ENCODE peak calls at places on chromosomes 6 and 20, in seven cellular contexts. W is esophagus muscularis mucosa, U is tibial nerve, Y is IMR-90, T is sigmoid colon, G is adrenal gland, Z is endothelial cell of umbilical vein. J is an unnamed sample. For H3K27me3 and H3K4me1, the result is how much of the 10 kb centered on the place peaks cover.

GRCh38 chr20:25389381-25389857 is 1.2 kb downstream of the ABHD12 start:
- DNase-seq in W (no peak), U (no peak), Y (peak), T (no peak), G (peak), Z (peak), J (no peak)

GRCh38 chr6:33668914-33669313 is 42.6 kb downstream of the UQCC2 start:
- DNase-seq in W (no peak), U (no peak), Y (no peak), T (no peak), G (no peak), Z (no peak), J (no peak)

GRCh38 chr6:167529684-167530335 is 204.9 kb downstream of the TTLL2 start:
- DNase-seq in W (no peak), U (no peak), Y (no peak), T (no peak), G (no peak), Z (no peak), J (no peak)

GRCh38 chr20:60010689-60011417 is 52.6 kb downstream of the CDH26 start:
- DNase-seq in W (peak), U (no peak), Y (no peak), T (no peak), G (no peak), Z (no peak), J (no peak)

GRCh38 chr6:170202416-170203135 is 88.3 kb downstream of the DLL1 start:
- DNase-seq in W (peak), U (no peak), Y (no peak), T (no peak), G (no peak), Z (no peak), J (no peak)

GRCh38 chr6:27312146-27312949 is at the start of gene POM121L2:
- DNase-seq in W (no peak), U (no peak), Y (peak), T (no peak), G (peak), Z (peak), J (no peak)

GRCh38 chr6:148389086-148389485 is 46.4 kb downstream of the SASH1 start:
- DNase-seq in W (no peak), U (no peak), Y (no peak), T (no peak), G (no peak), Z (no peak), J (no peak)

GRCh38 chr6:5280926-5281325 is 19.6 kb downstream of the FARS2 start:
- DNase-seq in W (no peak), U (no peak), Y (no peak), T (no peak), G (no peak), Z (no peak), J (no peak)

GRCh38 chr6:14476793-14477531 is 359.4 kb downstream of the CD83 start:
- DNase-seq in W (no peak), U (peak), Y (peak), T (peak), G (peak), Z (no peak), J (no peak)

GRCh38 chr6:68636710-68637470 is 1.8 kb downstream of the ADGRB3 start:
- DNase-seq in W (no peak), U (no peak), Y (no peak), T (no peak), G (no peak), Z (no peak), J (no peak)

GRCh38 chr6:167549187-167549586 is 224.3 kb downstream of the TTLL2 start:
- DNase-seq in W (no peak), U (no peak), Y (no peak), T (no peak), G (no peak), Z (no peak), J (peak)

GRCh38 chr6:2140438-2141128 is 104.8 kb downstream of the GMDS start:
- DNase-seq in W (no peak), U (no peak), Y (no peak), T (no peak), G (no peak), Z (no peak), J (no peak)

GRCh38 chr6:74578339-74578738 is 627.5 kb downstream of the COL12A1 start:
- DNase-seq in W (no peak), U (no peak), Y (peak), T (no peak), G (no peak), Z (peak), J (no peak)

GRCh38 chr6:138596126-138596525 is 96.8 kb upstream of the NHSL1 start:
- DNase-seq in W (no peak), U (no peak), Y (no peak), T (no peak), G (no peak), Z (no peak), J (no peak)

GRCh38 chr20:20441259-20441658 is 73.4 kb downstream of the INSM1 start:
- DNase-seq in W (no peak), U (no peak), Y (no peak), T (no peak), G (no peak), Z (no peak), J (no peak)

GRCh38 chr6:46838033-46838432 is 44.8 kb downstream of the MEP1A start:
- DNase-seq in W (no peak), U (no peak), Y (no peak), T (no peak), G (no peak), Z (no peak), J (no peak)

GRCh38 chr6:82553863-82554531 is 190.4 kb downstream of the TPBG start:
- DNase-seq in W (no peak), U (no peak), Y (no peak), T (no peak), G (no peak), Z (no peak), J (no peak)

GRCh38 chr6:41039060-41039998 is at the start of gene UNC5CL:
- DNase-seq in W (no peak), U (no peak), Y (no peak), T (no peak), G (peak), Z (peak), J (no peak)

GRCh38 chr20:41005361-41005729 is 23.3 kb upstream of the TOP1 start:
- DNase-seq in W (peak), U (peak), Y (peak), T (peak), G (peak), Z (peak), J (peak)

GRCh38 chr6:159118941-159119340 is 50.3 kb upstream of the FNDC1 start:
- DNase-seq in W (no peak), U (no peak), Y (no peak), T (no peak), G (no peak), Z (no peak), J (no peak)

GRCh38 chr6:105810105-105810921 is 275.8 kb upstream of the PRDM1 start:
- DNase-seq in W (no peak), U (no peak), Y (peak), T (peak), G (peak), Z (peak), J (peak)

GRCh38 chr6:53544050-53544499 is 826 bp downstream of the GCLC start:
- DNase-seq in W (no peak), U (no peak), Y (peak), T (no peak), G (no peak), Z (no peak), J (no peak)

GRCh38 chr6:18422136-18422535 is 35.0 kb downstream of the RNF144B start:
- DNase-seq in W (no peak), U (no peak), Y (no peak), T (no peak), G (no peak), Z (no peak), J (no peak)

GRCh38 chr6:36826520-36827227 is 12.6 kb downstream of the CPNE5 start:
- DNase-seq in W (no peak), U (no peak), Y (peak), T (no peak), G (no peak), Z (no peak), J (no peak)

GRCh38 chr20:44691424-44692423 is 23.4 kb upstream of the CCN5 start:
- DNase-seq in W (no peak), U (no peak), Y (no peak), T (peak), G (peak), Z (no peak), J (peak)

GRCh38 chr20:51400051-51400926 is 142.2 kb downstream of the NFATC2 start:
- DNase-seq in W (no peak), U (no peak), Y (no peak), T (no peak), G (no peak), Z (no peak), J (no peak)
- TF ChIP-seq POLR2A in W (no peak), U (no peak), Y (no peak), T (no peak), G (no peak), Z (no peak), J (no peak)

DNA sequence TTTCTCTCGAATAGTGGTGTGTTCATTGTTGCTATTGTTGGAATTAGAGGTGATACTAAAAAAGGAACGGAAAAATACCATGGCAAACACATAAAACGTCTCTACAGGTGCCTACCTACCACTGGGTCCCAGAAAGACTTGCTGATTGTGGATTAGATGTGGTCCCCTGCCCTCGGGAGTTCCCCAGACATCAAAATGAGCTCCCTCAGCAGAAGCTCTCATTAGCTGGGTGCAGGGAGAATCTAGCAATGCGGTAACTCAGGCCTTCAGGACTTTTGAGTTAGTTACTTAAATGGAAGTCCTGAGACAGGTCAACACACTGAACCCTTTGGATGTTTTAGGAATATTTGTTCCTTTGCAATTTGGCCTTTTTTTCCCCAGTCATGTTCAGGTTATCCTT is 6.1 kb downstream of the IRF4 start:
- DNase-seq in W (no peak), U (no peak), Y (no peak), T (no peak), G (no peak), Z (no peak), J (no peak)
- H3K27me3 ChIP-seq in W (half or more), U (under half), Y (half or more), T (under half), G (under half), Z (under half), J (half or more)

GRCh38 chr20:34013532-34013931 is 19.8 kb downstream of the RALY start:
- DNase-seq in W (no peak), U (no peak), Y (no peak), T (no peak), G (no peak), Z (no peak), J (no peak)
- H3K4me1 ChIP-seq in W (half or more), U (under half), Y (under half), T (half or more), G (under half), Z (under half), J (half or more)

DNA sequence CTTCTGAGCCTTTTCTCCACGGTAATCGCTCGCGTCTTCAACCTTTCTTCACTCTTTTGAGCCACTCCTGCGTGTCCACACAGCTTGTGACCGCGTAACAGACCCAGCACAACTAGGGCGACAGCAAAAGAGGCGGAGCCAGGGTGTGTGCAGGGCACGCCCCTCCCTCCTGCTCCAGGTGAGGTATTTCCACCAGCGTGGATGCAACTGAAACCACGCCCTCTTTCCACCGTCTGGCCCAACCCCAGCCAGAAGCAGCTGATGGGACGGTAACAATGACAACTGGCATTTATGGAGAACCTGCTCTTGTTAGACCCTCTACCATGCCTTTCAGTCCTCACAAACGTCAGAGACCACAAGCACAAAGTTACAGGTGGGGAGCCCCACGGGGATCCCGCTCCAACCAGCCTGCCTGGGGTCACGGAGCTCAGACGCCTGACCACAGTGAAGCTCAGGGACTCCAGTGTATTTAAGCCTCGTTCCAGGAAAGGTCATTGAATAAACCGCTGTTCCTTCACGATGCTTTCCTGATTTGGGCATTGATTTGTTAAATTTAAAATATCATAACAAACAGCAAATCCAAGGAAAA is 2.0 kb downstream of the PXDC1 start:
- DNase-seq in W (no peak), U (no peak), Y (no peak), T (no peak), G (peak), Z (peak), J (no peak)
- TF ChIP-seq POLR2A in W (no peak), U (no peak), Y (no peak), T (no peak), G (no peak), Z (no peak), J (no peak)

GRCh38 chr20:58633161-58634035 is 17.7 kb upstream of the STX16 start:
- DNase-seq in W (no peak), U (no peak), Y (no peak), T (peak), G (no peak), Z (no peak), J (no peak)
- H3K27me3 ChIP-seq in W (under half), U (under half), Y (under half), T (under half), G (under half), Z (under half), J (under half)

DNA sequence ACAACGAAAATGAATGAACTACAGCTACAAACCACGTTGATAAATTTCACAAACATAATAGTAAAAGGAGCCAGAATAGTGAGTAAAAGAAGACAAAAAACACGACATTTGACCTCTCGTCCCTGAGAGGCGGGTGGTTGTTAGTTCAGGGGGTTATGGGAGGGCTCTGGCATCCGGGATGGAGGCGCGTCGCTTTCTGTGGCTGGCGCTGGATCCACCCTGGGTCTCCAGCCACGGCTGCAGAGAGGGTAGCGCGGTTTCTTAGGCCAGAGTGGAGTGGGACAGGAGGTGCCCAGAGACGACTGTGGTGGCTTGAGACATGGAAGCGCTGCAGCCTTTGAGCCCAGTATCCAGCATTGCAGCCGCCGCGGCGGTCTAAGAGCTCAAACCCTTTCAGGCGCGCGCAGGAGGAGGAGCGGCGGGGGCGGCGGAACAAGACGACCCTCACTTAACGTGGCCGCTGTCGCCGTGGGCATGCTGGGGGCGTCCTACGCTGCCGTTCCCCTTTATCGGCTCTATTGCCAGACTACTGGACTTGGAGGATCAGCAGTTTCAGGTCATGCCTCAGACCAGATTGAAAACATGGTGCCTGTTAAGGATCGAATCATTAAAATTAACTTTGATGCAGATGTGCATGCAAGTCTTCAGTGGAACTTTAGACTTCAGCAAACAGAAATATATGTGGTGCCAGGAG is 3.7 kb upstream of the ZSCAN23 start:
- DNase-seq in W (no peak), U (no peak), Y (peak), T (no peak), G (no peak), Z (peak), J (no peak)
- H3K4me1 ChIP-seq in W (under half), U (under half), Y (under half), T (under half), G (under half), Z (under half), J (under half)

GRCh38 chr6:133034509-133035206 is 206.5 kb upstream of the EYA4 start:
- DNase-seq in W (no peak), U (no peak), Y (no peak), T (no peak), G (no peak), Z (no peak), J (no peak)
- TF ChIP-seq POLR2A in W (no peak), U (no peak), Y (no peak), T (no peak), G (no peak), Z (no peak), J (no peak)

GRCh38 chr20:33282196-33282934 is 649 bp upstream of the BPIFB1 start:
- DNase-seq in W (no peak), U (no peak), Y (no peak), T (no peak), G (no peak), Z (no peak), J (no peak)

GRCh38 chr20:33284937-33285336 is 1.9 kb downstream of the BPIFB1 start:
- DNase-seq in W (no peak), U (no peak), Y (no peak), T (no peak), G (no peak), Z (no peak), J (no peak)

GRCh38 chr20:33280775-33281174 is 2.2 kb upstream of the BPIFB1 start:
- DNase-seq in W (no peak), U (no peak), Y (no peak), T (no peak), G (no peak), Z (no peak), J (no peak)

GRCh38 chr20:33281550-33282146 is 1.4 kb upstream of the BPIFB1 start:
- DNase-seq in W (no peak), U (no peak), Y (no peak), T (no peak), G (no peak), Z (no peak), J (no peak)

GRCh38 chr20:33282991-33283555 is at the start of gene BPIFB1:
- DNase-seq in W (no peak), U (no peak), Y (no peak), T (no peak), G (no peak), Z (no peak), J (no peak)
- H3K27me3 ChIP-seq in W (half or more), U (under half), Y (under half), T (under half), G (under half), Z (under half), J (under half)

GRCh38 chr20:50533061-50533460 is 22.9 kb downstream of the PTPN1 start:
- DNase-seq in W (no peak), U (no peak), Y (peak), T (no peak), G (no peak), Z (no peak), J (no peak)
- H3K4me1 ChIP-seq in W (half or more), U (under half), Y (half or more), T (half or more), G (under half), Z (under half), J (half or more)